ENCODE peak calls at places on chromosome 3, in eight cellular contexts. One of them, this sample, is unnamed. For H3K36me3, the result is how much of the 10 kb centered on the place peaks cover.

GRCh38 chr3:55556622-55557531 is 69.8 kb upstream of the WNT5A start:
- DNase-seq in heart right ventricle: no peak
- DNase-seq in kidney epithelial cell: no peak
- DNase-seq in fibroblast of lung: peak
- DNase-seq in mucosa of descending colon: no peak
- DNase-seq in keratinocyte: no peak
- DNase-seq in hepatocyte: no peak
- DNase-seq in neural progenitor cell: no peak
- DNase-seq in this sample: no peak

GRCh38 chr3:64494530-64494929 is 193.3 kb downstream of the ADAMTS9 start:
- DNase-seq in heart right ventricle: no peak
- DNase-seq in kidney epithelial cell: no peak
- DNase-seq in fibroblast of lung: no peak
- DNase-seq in mucosa of descending colon: no peak
- DNase-seq in keratinocyte: no peak
- DNase-seq in hepatocyte: no peak
- DNase-seq in neural progenitor cell: no peak
- DNase-seq in this sample: no peak

GRCh38 chr3:197298858-197299854 is 744 bp upstream of the DLG1 start:
- DNase-seq in heart right ventricle: peak
- DNase-seq in kidney epithelial cell: no peak
- DNase-seq in fibroblast of lung: peak
- DNase-seq in mucosa of descending colon: peak
- DNase-seq in keratinocyte: no peak
- DNase-seq in hepatocyte: peak
- DNase-seq in neural progenitor cell: peak
- DNase-seq in this sample: no peak

GRCh38 chr3:194933465-194933864 is 247.8 kb downstream of the FAM43A start:
- DNase-seq in heart right ventricle: no peak
- DNase-seq in kidney epithelial cell: no peak
- DNase-seq in fibroblast of lung: no peak
- DNase-seq in mucosa of descending colon: no peak
- DNase-seq in keratinocyte: no peak
- DNase-seq in hepatocyte: no peak
- DNase-seq in neural progenitor cell: no peak
- DNase-seq in this sample: no peak

GRCh38 chr3:67030785-67031740 is 33.0 kb downstream of the KBTBD8 start:
- DNase-seq in heart right ventricle: no peak
- DNase-seq in kidney epithelial cell: no peak
- DNase-seq in fibroblast of lung: no peak
- DNase-seq in mucosa of descending colon: no peak
- DNase-seq in keratinocyte: no peak
- DNase-seq in hepatocyte: peak
- DNase-seq in neural progenitor cell: no peak
- DNase-seq in this sample: no peak

GRCh38 chr3:197478746-197479668 is 76.8 kb downstream of the BDH1 start:
- DNase-seq in heart right ventricle: no peak
- DNase-seq in kidney epithelial cell: peak
- DNase-seq in fibroblast of lung: peak
- DNase-seq in mucosa of descending colon: no peak
- DNase-seq in keratinocyte: no peak
- DNase-seq in hepatocyte: no peak
- DNase-seq in neural progenitor cell: peak
- DNase-seq in this sample: no peak

GRCh38 chr3:107392549-107393165 is 15.4 kb downstream of the CCDC54 start:
- DNase-seq in heart right ventricle: no peak
- DNase-seq in kidney epithelial cell: peak
- DNase-seq in fibroblast of lung: peak
- DNase-seq in mucosa of descending colon: no peak
- DNase-seq in keratinocyte: peak
- DNase-seq in hepatocyte: no peak
- DNase-seq in neural progenitor cell: no peak
- DNase-seq in this sample: peak

GRCh38 chr3:127174715-127175140 is 18.2 kb upstream of the PRR23E start:
- DNase-seq in heart right ventricle: no peak
- DNase-seq in kidney epithelial cell: no peak
- DNase-seq in fibroblast of lung: no peak
- DNase-seq in mucosa of descending colon: no peak
- DNase-seq in keratinocyte: no peak
- DNase-seq in hepatocyte: no peak
- DNase-seq in neural progenitor cell: no peak
- DNase-seq in this sample: no peak

GRCh38 chr3:111967651-111968274 is 11.1 kb upstream of the ABHD10 start:
- DNase-seq in heart right ventricle: peak
- DNase-seq in kidney epithelial cell: peak
- DNase-seq in fibroblast of lung: peak
- DNase-seq in mucosa of descending colon: peak
- DNase-seq in keratinocyte: peak
- DNase-seq in hepatocyte: peak
- DNase-seq in neural progenitor cell: peak
- DNase-seq in this sample: no peak

GRCh38 chr3:168653255-168653654 is 557.5 kb upstream of the GOLIM4 start:
- DNase-seq in heart right ventricle: no peak
- DNase-seq in kidney epithelial cell: no peak
- DNase-seq in fibroblast of lung: no peak
- DNase-seq in mucosa of descending colon: no peak
- DNase-seq in keratinocyte: no peak
- DNase-seq in hepatocyte: no peak
- DNase-seq in neural progenitor cell: peak
- DNase-seq in this sample: no peak

GRCh38 chr3:197191897-197192296 is 106.5 kb downstream of the DLG1 start:
- DNase-seq in heart right ventricle: no peak
- DNase-seq in kidney epithelial cell: no peak
- DNase-seq in fibroblast of lung: no peak
- DNase-seq in mucosa of descending colon: no peak
- DNase-seq in keratinocyte: no peak
- DNase-seq in hepatocyte: no peak
- DNase-seq in neural progenitor cell: no peak
- DNase-seq in this sample: no peak

GRCh38 chr3:197926418-197926817 is 23.6 kb upstream of the RPL35A start:
- DNase-seq in heart right ventricle: no peak
- DNase-seq in kidney epithelial cell: no peak
- DNase-seq in fibroblast of lung: no peak
- DNase-seq in mucosa of descending colon: no peak
- DNase-seq in keratinocyte: no peak
- DNase-seq in hepatocyte: no peak
- DNase-seq in neural progenitor cell: peak
- DNase-seq in this sample: no peak

GRCh38 chr3:54822206-54822605 is 105.7 kb downstream of the LRTM1 start:
- DNase-seq in heart right ventricle: peak
- DNase-seq in kidney epithelial cell: no peak
- DNase-seq in fibroblast of lung: peak
- DNase-seq in mucosa of descending colon: no peak
- DNase-seq in keratinocyte: no peak
- DNase-seq in hepatocyte: peak
- DNase-seq in neural progenitor cell: no peak
- DNase-seq in this sample: peak

GRCh38 chr3:196501316-196502064 is 2.1 kb downstream of the RNF168 start:
- DNase-seq in heart right ventricle: no peak
- DNase-seq in kidney epithelial cell: no peak
- DNase-seq in fibroblast of lung: peak
- DNase-seq in mucosa of descending colon: no peak
- DNase-seq in keratinocyte: no peak
- DNase-seq in hepatocyte: no peak
- DNase-seq in neural progenitor cell: peak
- DNase-seq in this sample: no peak

GRCh38 chr3:13042932-13043275 is 30.3 kb downstream of the IQSEC1 start:
- DNase-seq in heart right ventricle: no peak
- DNase-seq in kidney epithelial cell: no peak
- DNase-seq in fibroblast of lung: no peak
- DNase-seq in mucosa of descending colon: no peak
- DNase-seq in keratinocyte: no peak
- DNase-seq in hepatocyte: no peak
- DNase-seq in neural progenitor cell: peak
- DNase-seq in this sample: no peak

GRCh38 chr3:133661454-133662255 is at the start of gene TOPBP1:
- DNase-seq in heart right ventricle: peak
- DNase-seq in kidney epithelial cell: peak
- DNase-seq in fibroblast of lung: peak
- DNase-seq in mucosa of descending colon: peak
- DNase-seq in keratinocyte: no peak
- DNase-seq in hepatocyte: peak
- DNase-seq in neural progenitor cell: peak
- DNase-seq in this sample: no peak

GRCh38 chr3:142929109-142929508 is 34.4 kb downstream of the PAQR9 start:
- DNase-seq in heart right ventricle: peak
- DNase-seq in kidney epithelial cell: no peak
- DNase-seq in fibroblast of lung: peak
- DNase-seq in mucosa of descending colon: no peak
- DNase-seq in keratinocyte: no peak
- DNase-seq in hepatocyte: no peak
- DNase-seq in neural progenitor cell: peak
- DNase-seq in this sample: no peak

GRCh38 chr3:147410518-147411234 is 1.5 kb downstream of the ZIC1 start:
- DNase-seq in heart right ventricle: no peak
- DNase-seq in kidney epithelial cell: no peak
- DNase-seq in fibroblast of lung: peak
- DNase-seq in mucosa of descending colon: no peak
- DNase-seq in keratinocyte: no peak
- DNase-seq in hepatocyte: no peak
- DNase-seq in neural progenitor cell: peak
- DNase-seq in this sample: peak

GRCh38 chr3:150149651-150150051 is 179.0 kb upstream of the PFN2 start:
- DNase-seq in heart right ventricle: peak
- DNase-seq in kidney epithelial cell: no peak
- DNase-seq in fibroblast of lung: peak
- DNase-seq in mucosa of descending colon: no peak
- DNase-seq in keratinocyte: no peak
- DNase-seq in hepatocyte: peak
- DNase-seq in neural progenitor cell: no peak
- DNase-seq in this sample: peak

DNA sequence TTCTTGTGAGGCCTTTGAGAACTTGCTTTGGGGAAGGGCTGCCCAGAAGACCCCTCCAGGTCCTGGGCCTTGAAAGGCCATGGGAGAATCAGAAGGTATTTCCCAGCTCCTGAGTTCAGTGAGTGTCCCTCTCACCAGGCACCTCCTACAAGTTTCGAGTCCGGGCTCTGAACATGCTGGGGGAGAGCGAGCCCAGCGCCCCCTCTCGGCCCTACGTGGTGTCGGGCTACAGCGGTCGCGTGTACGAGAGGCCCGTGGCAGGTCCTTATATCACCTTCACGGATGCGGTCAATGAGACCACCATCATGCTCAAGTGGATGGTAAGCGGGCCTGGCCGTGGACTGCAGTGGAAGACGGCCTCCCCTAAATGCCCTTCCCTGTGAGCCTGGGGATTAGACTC is 68.3 kb downstream of the BOC start:
- DNase-seq in heart right ventricle: no peak
- DNase-seq in kidney epithelial cell: no peak
- DNase-seq in fibroblast of lung: no peak
- DNase-seq in mucosa of descending colon: no peak
- DNase-seq in keratinocyte: no peak
- DNase-seq in hepatocyte: no peak
- DNase-seq in neural progenitor cell: no peak
- DNase-seq in this sample: no peak
- TF ChIP-seq CTCF in heart right ventricle: no peak
- TF ChIP-seq CTCF in kidney epithelial cell: no peak
- TF ChIP-seq CTCF in fibroblast of lung: no peak
- TF ChIP-seq CTCF in mucosa of descending colon: no peak
- TF ChIP-seq CTCF in keratinocyte: no peak
- TF ChIP-seq CTCF in hepatocyte: no peak
- TF ChIP-seq CTCF in neural progenitor cell: peak
- TF ChIP-seq CTCF in this sample: no peak

GRCh38 chr3:172524611-172525010 is 1.4 kb upstream of the TNFSF10 start:
- DNase-seq in heart right ventricle: no peak
- DNase-seq in kidney epithelial cell: no peak
- DNase-seq in fibroblast of lung: peak
- DNase-seq in mucosa of descending colon: no peak
- DNase-seq in keratinocyte: no peak
- DNase-seq in hepatocyte: no peak
- DNase-seq in neural progenitor cell: no peak
- DNase-seq in this sample: no peak

GRCh38 chr3:172519740-172520139 is 3.5 kb downstream of the TNFSF10 start:
- DNase-seq in heart right ventricle: no peak
- DNase-seq in kidney epithelial cell: no peak
- DNase-seq in fibroblast of lung: no peak
- DNase-seq in mucosa of descending colon: peak
- DNase-seq in keratinocyte: no peak
- DNase-seq in hepatocyte: no peak
- DNase-seq in neural progenitor cell: no peak
- DNase-seq in this sample: no peak

GRCh38 chr3:172520332-172520831 is 2.8 kb downstream of the TNFSF10 start:
- DNase-seq in heart right ventricle: no peak
- DNase-seq in kidney epithelial cell: peak
- DNase-seq in fibroblast of lung: peak
- DNase-seq in mucosa of descending colon: no peak
- DNase-seq in keratinocyte: peak
- DNase-seq in hepatocyte: no peak
- DNase-seq in neural progenitor cell: no peak
- DNase-seq in this sample: peak

GRCh38 chr3:172525116-172525613 is 1.9 kb upstream of the TNFSF10 start:
- DNase-seq in heart right ventricle: no peak
- DNase-seq in kidney epithelial cell: no peak
- DNase-seq in fibroblast of lung: no peak
- DNase-seq in mucosa of descending colon: no peak
- DNase-seq in keratinocyte: no peak
- DNase-seq in hepatocyte: no peak
- DNase-seq in neural progenitor cell: no peak
- DNase-seq in this sample: no peak

GRCh38 chr3:172522871-172523818 is at the start of gene TNFSF10:
- DNase-seq in heart right ventricle: peak
- DNase-seq in kidney epithelial cell: peak
- DNase-seq in fibroblast of lung: peak
- DNase-seq in mucosa of descending colon: peak
- DNase-seq in keratinocyte: no peak
- DNase-seq in hepatocyte: peak
- DNase-seq in neural progenitor cell: peak
- DNase-seq in this sample: no peak
- H3K4me3 ChIP-seq in heart right ventricle: peak
- H3K4me3 ChIP-seq in kidney epithelial cell: peak
- H3K4me3 ChIP-seq in fibroblast of lung: peak
- H3K4me3 ChIP-seq in mucosa of descending colon: peak
- H3K4me3 ChIP-seq in keratinocyte: peak
- H3K4me3 ChIP-seq in hepatocyte: peak
- H3K4me3 ChIP-seq in neural progenitor cell: no peak
- H3K4me3 ChIP-seq in this sample: no peak

DNA sequence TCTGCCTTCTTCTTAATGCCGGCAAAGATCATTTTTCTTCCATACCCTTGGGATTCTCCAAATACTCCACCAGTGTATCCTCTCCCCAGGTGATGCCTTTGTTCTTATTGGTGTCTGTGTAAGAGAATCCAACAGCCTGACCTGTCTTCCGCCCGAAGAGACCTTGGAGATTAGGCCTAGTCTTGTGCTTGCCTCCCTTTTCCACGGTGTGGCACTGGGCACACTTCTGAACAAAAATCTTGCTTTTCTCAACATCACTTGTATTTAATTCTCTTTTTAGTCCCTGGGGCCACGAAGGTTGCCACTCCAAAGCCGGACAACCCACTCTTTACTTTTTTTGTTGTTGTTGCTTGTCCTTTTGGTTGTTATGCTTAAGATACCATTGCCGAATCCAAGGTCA is 14.0 kb upstream of the EMC3 start:
- DNase-seq in heart right ventricle: no peak
- DNase-seq in kidney epithelial cell: no peak
- DNase-seq in fibroblast of lung: no peak
- DNase-seq in mucosa of descending colon: peak
- DNase-seq in keratinocyte: no peak
- DNase-seq in hepatocyte: no peak
- DNase-seq in neural progenitor cell: no peak
- DNase-seq in this sample: no peak
- H3K36me3 ChIP-seq in heart right ventricle: under half
- H3K36me3 ChIP-seq in kidney epithelial cell: under half
- H3K36me3 ChIP-seq in fibroblast of lung: under half
- H3K36me3 ChIP-seq in mucosa of descending colon: under half
- H3K36me3 ChIP-seq in keratinocyte: under half
- H3K36me3 ChIP-seq in hepatocyte: under half
- H3K36me3 ChIP-seq in neural progenitor cell: under half
- H3K36me3 ChIP-seq in this sample: under half

GRCh38 chr3:35965908-35966307 is 326.6 kb downstream of the ARPP21 start:
- DNase-seq in heart right ventricle: no peak
- DNase-seq in kidney epithelial cell: no peak
- DNase-seq in fibroblast of lung: peak
- DNase-seq in mucosa of descending colon: no peak
- DNase-seq in keratinocyte: no peak
- DNase-seq in hepatocyte: peak
- DNase-seq in neural progenitor cell: peak
- DNase-seq in this sample: no peak
- TF ChIP-seq CTCF in heart right ventricle: peak
- TF ChIP-seq CTCF in kidney epithelial cell: peak
- TF ChIP-seq CTCF in fibroblast of lung: peak
- TF ChIP-seq CTCF in mucosa of descending colon: no peak
- TF ChIP-seq CTCF in keratinocyte: peak
- TF ChIP-seq CTCF in hepatocyte: peak
- TF ChIP-seq CTCF in neural progenitor cell: peak
- TF ChIP-seq CTCF in this sample: peak

This sample was measured in BJ.